ENCODE peak calls at places on chromosome 7, in four cellular contexts. One of them, this sample, is unnamed.

GRCh38 chr7:100484636-100485114 is 948 bp downstream of the NYAP1 start:
- DNase-seq in AG10803: no peak
- DNase-seq in OCI-LY7: no peak
- DNase-seq in fibroblast of lung: no peak
- DNase-seq in this sample: peak

GRCh38 chr7:131383417-131383816 is 55.7 kb downstream of the MKLN1 start:
- DNase-seq in AG10803: no peak
- DNase-seq in fibroblast of lung: peak
- DNase-seq in OCI-LY7: no peak
- DNase-seq in this sample: no peak

GRCh38 chr7:144386741-144387140 is 16.8 kb downstream of the NOBOX start:
- DNase-seq in AG10803: peak
- DNase-seq in OCI-LY7: no peak
- DNase-seq in fibroblast of lung: peak
- DNase-seq in this sample: no peak

GRCh38 chr7:51224811-51225581 is 91.6 kb downstream of the COBL start:
- DNase-seq in OCI-LY7: no peak
- DNase-seq in AG10803: no peak
- DNase-seq in fibroblast of lung: no peak
- DNase-seq in this sample: no peak

GRCh38 chr7:155003215-155003999 is 483 bp upstream of the PAXIP1 start:
- DNase-seq in AG10803: peak
- DNase-seq in OCI-LY7: peak
- DNase-seq in fibroblast of lung: peak
- DNase-seq in this sample: peak

GRCh38 chr7:156896388-156897022 is 3.5 kb upstream of the LMBR1 start:
- DNase-seq in fibroblast of lung: no peak
- DNase-seq in AG10803: no peak
- DNase-seq in OCI-LY7: no peak
- DNase-seq in this sample: no peak

GRCh38 chr7:31811650-31812461 is 124.8 kb downstream of the PPP1R17 start:
- DNase-seq in fibroblast of lung: peak
- DNase-seq in AG10803: peak
- DNase-seq in OCI-LY7: no peak
- DNase-seq in this sample: no peak

GRCh38 chr7:148121426-148121825 is 469.1 kb upstream of the C7orf33 start:
- DNase-seq in AG10803: no peak
- DNase-seq in fibroblast of lung: no peak
- DNase-seq in OCI-LY7: no peak
- DNase-seq in this sample: no peak

GRCh38 chr7:44977304-44977858 is 1.4 kb downstream of the MYO1G start:
- DNase-seq in AG10803: no peak
- DNase-seq in fibroblast of lung: no peak
- DNase-seq in OCI-LY7: peak
- DNase-seq in this sample: peak

GRCh38 chr7:145557805-145558204 is 558.8 kb upstream of the CNTNAP2 start:
- DNase-seq in fibroblast of lung: no peak
- DNase-seq in AG10803: no peak
- DNase-seq in OCI-LY7: no peak
- DNase-seq in this sample: no peak

GRCh38 chr7:37732880-37733279 is 49.3 kb downstream of the GPR141 start:
- DNase-seq in fibroblast of lung: no peak
- DNase-seq in OCI-LY7: no peak
- DNase-seq in AG10803: no peak
- DNase-seq in this sample: no peak

GRCh38 chr7:55059006-55059405 is 40.2 kb downstream of the EGFR start:
- DNase-seq in fibroblast of lung: no peak
- DNase-seq in AG10803: no peak
- DNase-seq in OCI-LY7: no peak
- DNase-seq in this sample: no peak

GRCh38 chr7:85074-85945 is 107.1 kb upstream of the FAM20C start:
- DNase-seq in OCI-LY7: no peak
- DNase-seq in fibroblast of lung: peak
- DNase-seq in AG10803: peak
- DNase-seq in this sample: no peak

GRCh38 chr7:69928609-69929008 is 330.3 kb downstream of the AUTS2 start:
- DNase-seq in fibroblast of lung: no peak
- DNase-seq in AG10803: no peak
- DNase-seq in OCI-LY7: no peak
- DNase-seq in this sample: no peak

GRCh38 chr7:4792537-4793126 is 17.2 kb downstream of the AP5Z1 start:
- DNase-seq in OCI-LY7: no peak
- DNase-seq in AG10803: peak
- DNase-seq in fibroblast of lung: peak
- DNase-seq in this sample: no peak

GRCh38 chr7:6106140-6106904 is 75.1 kb downstream of the ANKRD61 start:
- DNase-seq in OCI-LY7: peak
- DNase-seq in fibroblast of lung: peak
- DNase-seq in AG10803: peak
- DNase-seq in this sample: no peak
- TF ChIP-seq CTCF in OCI-LY7: peak
- TF ChIP-seq CTCF in fibroblast of lung: peak
- TF ChIP-seq CTCF in AG10803: peak
- TF ChIP-seq CTCF in this sample: peak

GRCh38 chr7:22256702-22257101 is 100.3 kb downstream of the RAPGEF5 start:
- DNase-seq in OCI-LY7: no peak
- DNase-seq in fibroblast of lung: no peak
- DNase-seq in AG10803: no peak
- DNase-seq in this sample: no peak
- TF ChIP-seq CTCF in OCI-LY7: no peak
- TF ChIP-seq CTCF in fibroblast of lung: no peak
- TF ChIP-seq CTCF in AG10803: no peak
- TF ChIP-seq CTCF in this sample: no peak

DNA sequence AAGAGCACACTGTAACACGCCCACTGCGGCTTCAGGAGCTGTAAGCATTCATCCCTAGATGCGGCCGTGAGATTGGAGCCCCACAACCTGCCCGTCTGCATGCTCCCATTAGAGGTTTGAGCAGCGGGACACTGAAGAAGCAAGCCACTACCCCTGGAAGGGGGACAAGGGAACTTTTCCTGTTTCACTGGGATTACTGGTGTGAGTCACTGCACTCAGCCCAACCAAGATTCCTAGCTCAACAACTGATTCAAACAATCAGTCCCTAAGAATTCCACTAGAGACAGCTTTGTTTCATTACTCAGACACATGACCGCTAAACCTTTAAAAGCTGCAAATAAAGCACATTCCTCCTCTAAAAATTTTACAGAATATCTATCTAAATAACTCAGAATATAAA is 69.8 kb downstream of the ORC5 start:
- DNase-seq in AG10803: peak
- DNase-seq in fibroblast of lung: peak
- DNase-seq in OCI-LY7: no peak
- DNase-seq in this sample: no peak
- TF ChIP-seq CTCF in AG10803: peak
- TF ChIP-seq CTCF in fibroblast of lung: no peak
- TF ChIP-seq CTCF in OCI-LY7: no peak
- TF ChIP-seq CTCF in this sample: no peak

GRCh38 chr7:27149817-27150567 is 2.4 kb downstream of the HOXA3 start:
- DNase-seq in OCI-LY7: peak
- DNase-seq in fibroblast of lung: no peak
- DNase-seq in AG10803: no peak
- DNase-seq in this sample: no peak

GRCh38 chr7:27148776-27149641 is 1.4 kb upstream of the HOXA6 start:
- DNase-seq in AG10803: peak
- DNase-seq in OCI-LY7: no peak
- DNase-seq in fibroblast of lung: peak
- DNase-seq in this sample: no peak

GRCh38 chr7:27151945-27152815 is at the start of gene HOXA3:
- DNase-seq in AG10803: peak
- DNase-seq in fibroblast of lung: peak
- DNase-seq in OCI-LY7: no peak
- DNase-seq in this sample: no peak

GRCh38 chr7:27151341-27151944 is 940 bp downstream of the HOXA3 start:
- DNase-seq in OCI-LY7: no peak
- DNase-seq in AG10803: no peak
- DNase-seq in fibroblast of lung: no peak
- DNase-seq in this sample: no peak

GRCh38 chr7:27150568-27151340 is 1.6 kb downstream of the HOXA3 start:
- DNase-seq in AG10803: peak
- DNase-seq in fibroblast of lung: peak
- DNase-seq in OCI-LY7: peak
- DNase-seq in this sample: peak
- TF ChIP-seq CTCF in AG10803: peak
- TF ChIP-seq CTCF in fibroblast of lung: peak
- TF ChIP-seq CTCF in OCI-LY7: peak
- TF ChIP-seq CTCF in this sample: peak

DNA sequence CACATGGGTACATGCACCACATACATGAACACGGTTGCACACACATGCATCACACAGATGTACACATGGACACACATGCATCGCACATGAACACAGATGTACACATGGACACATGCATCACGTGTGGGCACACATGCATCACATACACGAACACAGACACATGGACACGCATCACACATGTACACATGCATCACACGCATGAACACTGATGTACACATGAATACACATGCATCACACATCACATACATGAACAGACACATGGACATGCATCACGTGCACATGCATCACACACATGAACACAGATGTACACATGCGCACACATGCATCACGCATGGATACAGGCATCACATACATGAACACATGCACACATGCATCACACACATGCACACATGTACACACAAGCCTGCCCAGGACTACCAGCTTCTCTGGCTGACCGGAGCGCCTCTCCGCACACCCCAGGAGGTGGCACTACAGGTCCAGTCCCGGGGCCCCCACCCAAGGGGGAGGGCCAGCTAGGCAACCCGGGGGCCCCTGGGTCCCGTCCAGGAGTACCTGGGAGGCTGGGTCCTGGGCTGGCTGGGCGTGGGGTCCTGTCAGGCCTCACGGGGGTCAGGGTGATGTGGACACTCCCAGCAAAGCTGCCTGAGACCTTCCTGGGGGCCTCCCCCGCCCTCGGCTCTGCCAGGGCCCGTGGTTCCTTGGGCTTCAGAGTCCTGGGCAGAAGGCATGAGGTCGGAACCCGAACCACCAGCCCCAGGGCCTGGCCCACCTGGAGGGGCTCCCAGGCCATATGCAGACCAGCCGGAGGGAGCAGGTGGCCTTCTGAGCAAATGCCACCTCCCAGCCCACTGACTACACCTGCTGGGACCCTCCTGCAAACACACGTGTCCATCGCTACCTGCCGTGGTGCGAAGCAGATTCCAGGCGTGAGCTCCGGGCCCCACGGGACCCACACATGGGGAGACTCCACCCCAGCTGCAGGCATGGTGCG is 19.6 kb downstream of the MICALL2 start:
- DNase-seq in OCI-LY7: no peak
- DNase-seq in AG10803: no peak
- DNase-seq in fibroblast of lung: no peak
- DNase-seq in this sample: no peak
- TF ChIP-seq CTCF in OCI-LY7: no peak
- TF ChIP-seq CTCF in AG10803: no peak
- TF ChIP-seq CTCF in fibroblast of lung: no peak
- TF ChIP-seq CTCF in this sample: peak

DNA sequence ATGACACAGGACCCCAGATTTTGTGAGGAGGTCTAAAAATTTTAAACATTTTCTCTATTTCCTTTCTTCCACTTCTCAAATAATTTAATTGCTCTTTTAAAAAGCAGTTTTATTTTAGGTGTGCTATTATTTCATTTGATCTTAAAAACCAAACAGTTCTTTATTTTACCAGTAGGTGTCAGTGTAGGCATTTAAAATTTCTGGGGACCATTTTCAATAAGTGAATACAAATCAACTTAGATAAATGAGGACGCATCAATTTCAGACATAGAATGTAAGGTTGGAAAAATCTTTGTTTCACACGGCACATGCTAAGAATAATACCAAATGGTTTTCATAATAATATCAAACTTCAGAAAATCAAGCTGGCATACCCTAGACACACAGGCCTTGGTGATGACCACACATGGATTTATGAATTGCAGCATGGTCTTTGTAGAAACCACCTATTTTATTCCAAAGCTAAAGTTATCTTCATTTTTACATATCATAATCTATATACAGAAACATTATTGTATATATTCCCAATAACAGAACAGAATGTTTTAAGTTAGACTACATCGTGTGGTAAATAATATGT is 127.6 kb upstream of the SLC26A5 start:
- DNase-seq in AG10803: peak
- DNase-seq in OCI-LY7: peak
- DNase-seq in fibroblast of lung: peak
- DNase-seq in this sample: peak
- TF ChIP-seq CTCF in AG10803: peak
- TF ChIP-seq CTCF in OCI-LY7: peak
- TF ChIP-seq CTCF in fibroblast of lung: peak
- TF ChIP-seq CTCF in this sample: peak

GRCh38 chr7:151597541-151597940 is 77.8 kb upstream of the RHEB start:
- DNase-seq in fibroblast of lung: no peak
- DNase-seq in OCI-LY7: no peak
- DNase-seq in AG10803: no peak
- DNase-seq in this sample: no peak

GRCh38 chr7:151598045-151598444 is 78.3 kb upstream of the RHEB start:
- DNase-seq in OCI-LY7: no peak
- DNase-seq in fibroblast of lung: peak
- DNase-seq in AG10803: peak
- DNase-seq in this sample: no peak

GRCh38 chr7:151601521-151602305 is 82.0 kb upstream of the RHEB start:
- DNase-seq in fibroblast of lung: no peak
- DNase-seq in OCI-LY7: no peak
- DNase-seq in AG10803: no peak
- DNase-seq in this sample: no peak

GRCh38 chr7:151595702-151596340 is 76.1 kb upstream of the RHEB start:
- DNase-seq in fibroblast of lung: no peak
- DNase-seq in AG10803: no peak
- DNase-seq in OCI-LY7: no peak
- DNase-seq in this sample: no peak

GRCh38 chr7:151599401-151600227 is 79.9 kb upstream of the RHEB start:
- DNase-seq in OCI-LY7: no peak
- DNase-seq in fibroblast of lung: peak
- DNase-seq in AG10803: peak
- DNase-seq in this sample: no peak
- TF ChIP-seq CTCF in OCI-LY7: no peak
- TF ChIP-seq CTCF in fibroblast of lung: no peak
- TF ChIP-seq CTCF in AG10803: peak
- TF ChIP-seq CTCF in this sample: no peak

GRCh38 chr7:115475774-115476407 is 554.0 kb downstream of the MDFIC start:
- DNase-seq in AG10803: no peak
- DNase-seq in OCI-LY7: no peak
- DNase-seq in fibroblast of lung: no peak
- DNase-seq in this sample: no peak
- TF ChIP-seq CTCF in AG10803: peak
- TF ChIP-seq CTCF in OCI-LY7: no peak
- TF ChIP-seq CTCF in fibroblast of lung: peak
- TF ChIP-seq CTCF in this sample: peak